ENCODE peak calls at places on chromosome 1, in five cellular contexts. One of them, this sample, is unnamed.

GRCh38 chr1:96370752-96371151 is 350.8 kb upstream of the PTBP2 start:
- DNase-seq in A549: no peak
- DNase-seq in SK-N-SH: no peak
- DNase-seq in IMR-90: peak
- DNase-seq in K562: no peak
- DNase-seq in this sample: no peak

GRCh38 chr1:224435999-224436398 is 1.4 kb upstream of the WDR26 start:
- DNase-seq in A549: no peak
- DNase-seq in SK-N-SH: no peak
- DNase-seq in IMR-90: no peak
- DNase-seq in K562: peak
- DNase-seq in this sample: no peak

GRCh38 chr1:185696419-185697150 is 37.6 kb upstream of the HMCN1 start:
- DNase-seq in A549: no peak
- DNase-seq in SK-N-SH: no peak
- DNase-seq in IMR-90: no peak
- DNase-seq in K562: no peak
- DNase-seq in this sample: no peak

GRCh38 chr1:25711555-25712298 is 88.3 kb upstream of the SELENON start:
- DNase-seq in A549: no peak
- DNase-seq in SK-N-SH: no peak
- DNase-seq in IMR-90: peak
- DNase-seq in K562: peak
- DNase-seq in this sample: no peak

GRCh38 chr1:149914545-149914944 is 3.1 kb downstream of the SV2A start:
- DNase-seq in A549: no peak
- DNase-seq in SK-N-SH: no peak
- DNase-seq in IMR-90: no peak
- DNase-seq in K562: no peak
- DNase-seq in this sample: no peak

GRCh38 chr1:154937051-154937987 is 800 bp upstream of the PMVK start:
- DNase-seq in A549: peak
- DNase-seq in SK-N-SH: peak
- DNase-seq in IMR-90: peak
- DNase-seq in K562: peak
- DNase-seq in this sample: peak

GRCh38 chr1:198681831-198682756 is 43.3 kb downstream of the PTPRC start:
- DNase-seq in A549: no peak
- DNase-seq in SK-N-SH: peak
- DNase-seq in IMR-90: peak
- DNase-seq in K562: peak
- DNase-seq in this sample: peak

GRCh38 chr1:207981976-207982375 is 71.1 kb upstream of the CD34 start:
- DNase-seq in A549: peak
- DNase-seq in SK-N-SH: peak
- DNase-seq in IMR-90: no peak
- DNase-seq in K562: peak
- DNase-seq in this sample: no peak

GRCh38 chr1:46133946-46134345 is 1.5 kb upstream of the PIK3R3 start:
- DNase-seq in A549: no peak
- DNase-seq in SK-N-SH: no peak
- DNase-seq in IMR-90: no peak
- DNase-seq in K562: no peak
- DNase-seq in this sample: no peak

GRCh38 chr1:195026792-195027191 is 1581.4 kb downstream of the KCNT2 start:
- DNase-seq in A549: no peak
- DNase-seq in SK-N-SH: no peak
- DNase-seq in IMR-90: no peak
- DNase-seq in K562: no peak
- DNase-seq in this sample: no peak

GRCh38 chr1:58977595-58977994 is 193.7 kb upstream of the JUN start:
- DNase-seq in A549: no peak
- DNase-seq in SK-N-SH: no peak
- DNase-seq in IMR-90: no peak
- DNase-seq in K562: no peak
- DNase-seq in this sample: no peak
- TF ChIP-seq RCOR1 in A549: no peak
- TF ChIP-seq RCOR1 in SK-N-SH: no peak
- TF ChIP-seq RCOR1 in IMR-90: no peak
- TF ChIP-seq RCOR1 in K562: no peak
- TF ChIP-seq RCOR1 in this sample: no peak

GRCh38 chr1:164576311-164577271 is 17.6 kb downstream of the PBX1 start:
- DNase-seq in A549: no peak
- DNase-seq in SK-N-SH: no peak
- DNase-seq in IMR-90: peak
- DNase-seq in K562: no peak
- DNase-seq in this sample: no peak
- TF ChIP-seq RCOR1 in A549: no peak
- TF ChIP-seq RCOR1 in SK-N-SH: no peak
- TF ChIP-seq RCOR1 in IMR-90: no peak
- TF ChIP-seq RCOR1 in K562: no peak
- TF ChIP-seq RCOR1 in this sample: no peak

GRCh38 chr1:65254320-65255087 is 54.8 kb upstream of the DNAJC6 start:
- DNase-seq in A549: peak
- DNase-seq in SK-N-SH: peak
- DNase-seq in IMR-90: peak
- DNase-seq in K562: peak
- DNase-seq in this sample: no peak

GRCh38 chr1:65256860-65257719 is 52.3 kb upstream of the DNAJC6 start:
- DNase-seq in A549: no peak
- DNase-seq in SK-N-SH: no peak
- DNase-seq in IMR-90: no peak
- DNase-seq in K562: no peak
- DNase-seq in this sample: no peak

GRCh38 chr1:65259816-65260215 is 49.5 kb upstream of the DNAJC6 start:
- DNase-seq in A549: no peak
- DNase-seq in SK-N-SH: no peak
- DNase-seq in IMR-90: no peak
- DNase-seq in K562: no peak
- DNase-seq in this sample: no peak

GRCh38 chr1:65253800-65254319 is 55.5 kb upstream of the DNAJC6 start:
- DNase-seq in A549: peak
- DNase-seq in SK-N-SH: no peak
- DNase-seq in IMR-90: no peak
- DNase-seq in K562: no peak
- DNase-seq in this sample: no peak

DNA sequence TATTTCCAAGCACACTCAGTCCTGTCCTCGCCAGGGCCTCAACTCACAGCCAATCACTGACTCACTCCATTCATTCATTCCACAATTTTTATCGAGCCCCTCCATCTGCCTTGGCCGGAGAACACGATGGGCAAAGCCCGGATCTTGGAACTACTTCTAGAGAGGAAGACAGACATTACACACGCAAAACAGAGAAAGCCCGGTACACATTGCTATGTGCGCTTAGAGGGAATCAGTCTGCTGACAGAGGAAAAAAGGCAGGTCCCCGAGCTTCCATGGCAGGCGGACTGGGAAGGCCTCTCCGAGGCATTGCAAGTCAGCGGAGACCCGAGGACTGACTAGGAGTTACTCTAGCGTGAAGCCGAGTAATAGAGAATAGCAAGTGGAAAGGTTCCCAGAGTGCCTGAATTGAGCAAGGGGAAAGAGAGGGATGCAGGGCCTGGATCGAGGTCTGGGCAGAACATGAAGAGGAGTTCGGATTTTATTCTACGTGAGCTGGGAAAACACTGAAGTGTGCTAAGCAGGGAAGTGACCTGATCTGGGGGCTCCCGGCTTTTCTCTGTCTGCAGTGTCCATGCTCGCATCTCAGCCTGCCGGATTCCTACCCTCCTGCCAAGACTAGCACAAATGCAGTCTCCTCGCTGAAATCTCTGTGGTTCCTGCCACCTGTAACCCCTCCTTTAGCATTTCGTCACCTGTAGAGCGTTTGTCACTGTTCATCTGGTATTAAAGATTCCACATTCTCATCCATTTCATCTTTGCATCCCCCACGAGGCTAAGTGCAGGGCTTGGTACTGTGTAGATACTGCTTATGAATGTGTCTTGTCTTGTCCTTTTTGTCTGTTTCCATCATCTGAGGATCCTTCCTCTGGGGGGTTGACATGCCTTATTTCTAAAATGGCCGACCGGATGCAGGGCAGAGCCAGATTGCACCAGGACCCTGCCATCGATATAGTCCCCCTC is 54.0 kb upstream of the DNAJC6 start:
- DNase-seq in A549: no peak
- DNase-seq in SK-N-SH: peak
- DNase-seq in IMR-90: no peak
- DNase-seq in K562: peak
- DNase-seq in this sample: no peak
- TF ChIP-seq RCOR1 in A549: no peak
- TF ChIP-seq RCOR1 in SK-N-SH: no peak
- TF ChIP-seq RCOR1 in IMR-90: no peak
- TF ChIP-seq RCOR1 in K562: no peak
- TF ChIP-seq RCOR1 in this sample: no peak

GRCh38 chr1:51264470-51264869 is 28.4 kb downstream of the RNF11 start:
- DNase-seq in A549: no peak
- DNase-seq in SK-N-SH: no peak
- DNase-seq in IMR-90: peak
- DNase-seq in K562: no peak
- DNase-seq in this sample: no peak
- TF ChIP-seq RCOR1 in A549: no peak
- TF ChIP-seq RCOR1 in SK-N-SH: no peak
- TF ChIP-seq RCOR1 in IMR-90: no peak
- TF ChIP-seq RCOR1 in K562: no peak
- TF ChIP-seq RCOR1 in this sample: no peak

DNA sequence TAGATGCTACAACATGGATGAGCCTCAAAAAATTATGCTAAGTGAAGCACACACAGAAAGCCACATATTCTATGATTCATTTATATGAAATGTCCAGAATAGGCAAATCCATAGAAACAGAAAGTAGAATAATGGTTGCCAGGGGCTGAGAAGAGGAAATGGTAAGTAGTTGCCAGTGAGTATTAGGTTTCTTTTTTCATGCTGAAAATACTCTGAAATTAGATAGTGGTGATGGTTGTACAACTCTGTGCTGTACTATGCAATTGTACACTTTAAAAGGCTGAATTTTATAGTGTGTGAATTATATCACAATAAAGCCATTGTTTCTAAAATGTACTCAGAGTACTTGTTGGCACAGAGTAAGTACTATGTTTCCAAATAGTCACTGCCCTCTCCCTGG is 15.5 kb upstream of the GFI1 start:
- DNase-seq in A549: no peak
- DNase-seq in SK-N-SH: no peak
- DNase-seq in IMR-90: peak
- DNase-seq in K562: no peak
- DNase-seq in this sample: no peak
- TF ChIP-seq RCOR1 in A549: no peak
- TF ChIP-seq RCOR1 in SK-N-SH: no peak
- TF ChIP-seq RCOR1 in IMR-90: no peak
- TF ChIP-seq RCOR1 in K562: no peak
- TF ChIP-seq RCOR1 in this sample: no peak

GRCh38 chr1:176885756-176886155 is 278.8 kb downstream of the ASTN1 start:
- DNase-seq in A549: no peak
- DNase-seq in SK-N-SH: no peak
- DNase-seq in IMR-90: no peak
- DNase-seq in K562: no peak
- DNase-seq in this sample: no peak
- TF ChIP-seq RCOR1 in A549: no peak
- TF ChIP-seq RCOR1 in SK-N-SH: no peak
- TF ChIP-seq RCOR1 in IMR-90: no peak
- TF ChIP-seq RCOR1 in K562: no peak
- TF ChIP-seq RCOR1 in this sample: no peak

GRCh38 chr1:38360807-38361206 is 314.2 kb upstream of the POU3F1 start:
- DNase-seq in A549: no peak
- DNase-seq in SK-N-SH: no peak
- DNase-seq in IMR-90: no peak
- DNase-seq in K562: peak
- DNase-seq in this sample: no peak

DNA sequence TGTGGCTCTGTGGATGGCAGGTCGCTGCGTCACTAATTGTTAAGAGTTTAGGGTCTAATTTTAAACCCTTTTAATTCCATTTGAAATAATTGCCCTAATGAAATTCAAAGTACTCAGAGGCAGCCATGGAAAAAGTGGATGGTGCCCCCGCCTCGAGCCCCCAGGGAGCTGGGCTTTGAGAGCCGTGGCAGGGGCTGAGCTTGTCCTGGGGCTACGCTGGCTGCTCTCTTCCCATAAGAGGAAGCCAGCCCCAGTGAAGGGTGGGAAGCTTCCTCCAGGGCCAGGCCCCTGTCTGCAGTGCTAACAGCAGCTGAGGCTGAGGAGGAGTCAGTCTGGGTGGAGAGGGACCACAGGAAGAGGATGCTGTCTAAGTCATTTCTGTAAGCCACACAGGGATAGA is 315.0 kb upstream of the POU3F1 start:
- DNase-seq in A549: no peak
- DNase-seq in SK-N-SH: no peak
- DNase-seq in IMR-90: no peak
- DNase-seq in K562: no peak
- DNase-seq in this sample: no peak
- TF ChIP-seq RCOR1 in A549: no peak
- TF ChIP-seq RCOR1 in SK-N-SH: no peak
- TF ChIP-seq RCOR1 in IMR-90: no peak
- TF ChIP-seq RCOR1 in K562: no peak
- TF ChIP-seq RCOR1 in this sample: no peak

GRCh38 chr1:31801450-31801849 is 14.4 kb downstream of the SPOCD1 start:
- DNase-seq in A549: no peak
- DNase-seq in SK-N-SH: no peak
- DNase-seq in IMR-90: no peak
- DNase-seq in K562: no peak
- DNase-seq in this sample: no peak
- TF ChIP-seq RCOR1 in A549: no peak
- TF ChIP-seq RCOR1 in SK-N-SH: no peak
- TF ChIP-seq RCOR1 in IMR-90: no peak
- TF ChIP-seq RCOR1 in K562: no peak
- TF ChIP-seq RCOR1 in this sample: no peak

This sample was measured in GM12878.